ENCODE peak calls at places on chromosomes 2 and 18, in four cellular contexts. R, W, N and K are unnamed samples. For H3K4me1, the result is how much of the 10 kb centered on the place peaks cover.

GRCh38 chr2:126970583-126970982 is 71.9 kb downstream of the TEX51 start:
- DNase-seq in R (no peak), W (peak), N (no peak), K (no peak)

GRCh38 chr2:47676236-47676635 is 106.7 kb upstream of the MSH6 start:
- DNase-seq in R (no peak), W (no peak), N (no peak), K (no peak)

GRCh38 chr18:63444567-63444966 is 22.3 kb upstream of the VPS4B start:
- DNase-seq in R (no peak), W (peak), N (no peak), K (peak)

GRCh38 chr18:21314721-21315120 is 72.7 kb downstream of the GREB1L start:
- DNase-seq in R (no peak), W (no peak), N (no peak), K (no peak)

GRCh38 chr2:76684762-76685161 is 837.4 kb downstream of the LRRTM4 start:
- DNase-seq in R (no peak), W (no peak), N (no peak), K (no peak)

GRCh38 chr18:59686260-59686659 is 11.0 kb downstream of the CCBE1 start:
- DNase-seq in R (no peak), W (no peak), N (no peak), K (no peak)

GRCh38 chr2:61993422-61994024 is 88.0 kb downstream of the COMMD1 start:
- DNase-seq in R (no peak), W (peak), N (no peak), K (peak)

GRCh38 chr2:12005886-12006681 is 259.7 kb downstream of the LPIN1 start:
- DNase-seq in R (peak), W (peak), N (peak), K (no peak)

GRCh38 chr2:182554950-182555349 is 128.1 kb upstream of the PDE1A start:
- DNase-seq in R (no peak), W (no peak), N (no peak), K (no peak)

GRCh38 chr2:127670055-127670956 is 5.0 kb downstream of the LIMS2 start:
- DNase-seq in R (no peak), W (no peak), N (no peak), K (no peak)

GRCh38 chr18:61831071-61831470 is 61.7 kb downstream of the RNF152 start:
- DNase-seq in R (no peak), W (peak), N (no peak), K (peak)

GRCh38 chr18:34128436-34128835 is 96.3 kb downstream of the NOL4 start:
- DNase-seq in R (no peak), W (peak), N (no peak), K (peak)

DNA sequence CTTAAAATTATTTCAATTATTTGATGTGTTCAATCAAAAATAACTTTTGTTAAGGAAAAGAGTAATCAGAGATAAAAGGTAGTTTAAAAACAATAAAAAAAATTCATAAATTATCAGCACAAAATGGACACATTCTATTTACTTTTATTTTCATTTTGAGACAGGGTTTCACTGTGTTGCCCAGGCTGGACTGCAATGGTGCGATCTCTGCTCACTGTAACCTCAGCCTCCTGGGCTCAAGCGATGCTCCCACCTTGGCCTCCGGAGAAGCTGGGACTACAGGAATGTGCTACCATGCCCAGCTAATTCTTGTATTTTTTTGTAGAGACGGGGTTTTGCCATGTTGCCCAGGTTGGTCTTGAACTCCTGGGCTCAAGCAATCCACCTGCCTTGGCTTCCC is 47.1 kb downstream of the LPIN2 start:
- DNase-seq in R (no peak), W (no peak), N (no peak), K (no peak)
- H3K4me1 ChIP-seq in R (half or more), W (under half), N (under half), K (under half)

DNA sequence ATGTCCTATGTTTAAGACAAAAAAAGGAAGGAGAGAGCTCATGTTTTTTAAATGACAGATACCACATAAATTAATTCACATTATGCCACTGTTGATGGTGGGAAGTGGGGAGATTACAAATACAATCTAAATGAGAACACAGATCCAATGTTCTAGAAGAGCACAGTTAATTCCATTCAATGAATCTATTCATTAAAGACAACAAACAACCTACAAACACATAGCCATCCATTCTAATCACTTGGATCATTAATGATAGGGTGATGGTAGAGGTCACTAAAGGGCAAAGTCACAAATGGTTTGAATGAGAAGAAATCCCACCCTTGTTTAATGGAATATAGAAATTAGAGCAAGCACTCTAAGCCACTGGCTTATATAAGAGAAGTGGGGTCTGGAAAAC is 21.7 kb downstream of the HNRNPA3 start:
- DNase-seq in R (no peak), W (no peak), N (no peak), K (no peak)
- H3K4me1 ChIP-seq in R (under half), W (under half), N (under half), K (under half)

GRCh38 chr2:68290825-68291224 is 28.9 kb downstream of the CNRIP1 start:
- DNase-seq in R (no peak), W (no peak), N (no peak), K (no peak)

GRCh38 chr2:68293024-68293423 is 26.7 kb downstream of the CNRIP1 start:
- DNase-seq in R (no peak), W (no peak), N (no peak), K (no peak)

GRCh38 chr2:68292108-68292710 is 27.5 kb downstream of the CNRIP1 start:
- DNase-seq in R (no peak), W (peak), N (no peak), K (peak)

GRCh38 chr2:68294187-68294586 is 25.6 kb downstream of the CNRIP1 start:
- DNase-seq in R (no peak), W (no peak), N (no peak), K (no peak)

DNA sequence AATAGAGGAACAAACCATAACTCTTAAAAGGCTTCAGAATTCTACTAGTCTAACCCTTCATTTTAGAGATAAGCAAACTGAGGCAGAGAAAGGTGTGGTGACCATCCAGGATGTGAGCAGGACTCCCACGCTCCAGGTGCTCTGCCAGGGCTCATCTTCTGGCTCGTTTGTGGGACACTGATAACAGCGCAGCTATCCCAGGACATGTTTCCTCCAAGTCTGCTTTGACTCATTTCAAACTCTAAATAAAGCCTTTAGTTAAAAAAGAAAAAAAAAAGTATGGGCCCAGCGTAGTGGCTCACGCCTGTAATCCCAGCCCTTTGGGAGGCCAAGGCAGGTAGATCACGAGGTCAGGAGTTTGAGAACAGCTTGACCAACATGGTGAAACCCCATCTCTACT is 28.4 kb downstream of the CNRIP1 start:
- DNase-seq in R (no peak), W (no peak), N (no peak), K (no peak)
- H3K4me1 ChIP-seq in R (under half), W (under half), N (under half), K (under half)

DNA sequence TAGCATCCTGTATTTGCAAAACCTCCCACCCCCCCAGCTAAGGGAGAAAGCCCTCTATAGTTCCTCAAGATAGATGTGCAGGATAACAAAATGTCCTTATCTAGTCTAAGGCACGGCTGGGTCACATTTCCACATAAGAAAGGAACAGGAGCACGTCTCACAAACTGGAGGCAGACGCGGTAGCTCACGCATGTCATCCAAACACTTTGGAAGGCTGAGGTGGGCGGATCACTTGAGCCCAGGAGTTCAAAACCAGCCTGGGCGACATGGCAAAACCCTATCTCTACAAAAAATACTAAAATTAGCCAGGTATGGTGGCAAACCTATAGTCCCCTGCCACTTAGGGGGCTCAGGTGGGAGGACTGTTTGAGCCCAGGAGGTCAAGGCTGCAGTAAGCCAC is 9.3 kb downstream of the SF3B1 start:
- DNase-seq in R (no peak), W (no peak), N (no peak), K (no peak)
- H3K4me1 ChIP-seq in R (half or more), W (under half), N (under half), K (under half)

GRCh38 chr2:160293401-160293911 is 93.4 kb upstream of the ITGB6 start:
- DNase-seq in R (no peak), W (no peak), N (no peak), K (peak)
- H3K4me1 ChIP-seq in R (half or more), W (under half), N (under half), K (under half)

DNA sequence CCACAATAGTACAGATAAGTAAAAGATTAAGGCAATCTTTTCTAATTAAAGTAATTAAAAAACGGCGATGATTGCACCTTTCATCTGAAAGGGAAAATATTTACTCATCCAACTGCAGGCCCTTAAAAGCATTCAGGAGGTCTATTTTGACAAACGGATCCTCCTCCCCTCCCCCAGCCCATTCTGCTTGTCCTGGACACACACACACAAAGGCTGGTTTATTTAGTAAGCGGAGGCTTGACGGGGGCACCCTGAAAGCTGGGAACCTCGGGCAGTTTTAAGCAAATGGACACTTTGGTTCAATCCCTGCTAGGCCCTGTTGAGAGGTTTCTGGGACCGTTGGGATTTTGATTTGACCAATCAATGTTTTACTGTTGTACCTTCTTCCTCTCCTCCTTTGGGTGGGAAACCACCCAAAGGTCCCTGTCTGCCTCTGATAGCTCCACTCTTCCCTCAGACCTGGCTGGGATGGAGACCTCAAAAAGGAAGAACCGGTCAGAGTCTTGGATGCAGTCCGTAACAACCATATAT is 135.8 kb upstream of the HAAO start:
- DNase-seq in R (no peak), W (no peak), N (no peak), K (no peak)
- H3K4me1 ChIP-seq in R (half or more), W (under half), N (under half), K (half or more)

GRCh38 chr2:119249855-119250775 is 26.5 kb downstream of the STEAP3 start:
- DNase-seq in R (no peak), W (no peak), N (no peak), K (no peak)

GRCh38 chr2:119252186-119253113 is 28.8 kb downstream of the STEAP3 start:
- DNase-seq in R (no peak), W (peak), N (no peak), K (peak)

GRCh38 chr2:119253114-119253702 is 29.6 kb downstream of the STEAP3 start:
- DNase-seq in R (no peak), W (no peak), N (no peak), K (peak)

GRCh38 chr2:119250891-119251290 is 27.3 kb downstream of the STEAP3 start:
- DNase-seq in R (no peak), W (no peak), N (no peak), K (no peak)

DNA sequence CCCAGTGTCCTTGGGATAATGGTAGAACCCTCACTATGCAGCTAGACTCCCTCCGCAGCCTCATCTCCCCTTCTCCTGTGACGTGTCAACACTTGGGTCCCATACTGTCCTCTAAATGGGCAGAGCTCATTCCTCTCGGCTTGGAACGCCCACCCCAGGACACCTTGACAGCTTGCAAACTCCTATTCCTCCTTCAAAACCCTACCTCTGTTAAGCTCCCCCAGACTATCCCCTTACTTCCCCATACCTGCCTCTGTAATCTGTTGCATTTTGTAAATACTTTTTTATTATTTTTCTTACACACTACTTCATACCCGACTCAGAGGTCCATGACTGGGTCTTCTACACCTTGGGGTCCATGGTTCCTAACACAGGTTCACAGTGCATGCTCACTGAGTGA is 28.0 kb downstream of the STEAP3 start:
- DNase-seq in R (no peak), W (no peak), N (no peak), K (no peak)
- H3K4me1 ChIP-seq in R (under half), W (under half), N (under half), K (under half)